ENCODE peak calls at places on chromosome 6, in ten cellular contexts. H is lower leg skin; X is HFF-Myc; E is activated B cell treated with CpG ODN at 0.5 μM for 24 hours; V is CD8-positive, alpha-beta T cell; O is neural crest cell; T is keratinocyte; F is HL-60; Q is natural killer cell; U is A549. A is an unnamed sample.

GRCh38 chr6:79543886-79544285 is 6.7 kb upstream of the LCA5 start:
- DNase-seq in H (no peak), X (no peak), E (no peak), V (no peak), O (no peak), T (no peak), F (no peak), Q (no peak), U (no peak), A (no peak)

GRCh38 chr6:137873273-137873762 is 6.3 kb downstream of the TNFAIP3 start:
- DNase-seq in H (peak), X (peak), E (peak), V (peak), O (no peak), T (no peak), F (peak), Q (no peak), U (peak), A (peak)

GRCh38 chr6:31729979-31730630 is 1.0 kb upstream of the DDAH2 start:
- DNase-seq in H (peak), X (peak), E (peak), V (peak), O (peak), T (no peak), F (peak), Q (peak), U (peak), A (peak)

GRCh38 chr6:88008821-88009220 is 38.8 kb upstream of the SPACA1 start:
- DNase-seq in H (no peak), X (no peak), E (no peak), V (no peak), O (no peak), T (no peak), F (no peak), Q (no peak), U (peak), A (no peak)

GRCh38 chr6:155880905-155881304 is 425.3 kb upstream of the NOX3 start:
- DNase-seq in H (peak), X (no peak), E (no peak), V (no peak), O (no peak), T (no peak), F (no peak), Q (no peak), U (no peak), A (no peak)

GRCh38 chr6:32842690-32843089 is 1.2 kb downstream of the PSMB8 start:
- DNase-seq in H (no peak), X (no peak), E (no peak), V (no peak), O (no peak), T (no peak), F (no peak), Q (no peak), U (no peak), A (no peak)

GRCh38 chr6:138157986-138158638 is 3.6 kb upstream of the ARFGEF3 start:
- DNase-seq in H (no peak), X (no peak), E (no peak), V (no peak), O (no peak), T (no peak), F (no peak), Q (no peak), U (no peak), A (no peak)

GRCh38 chr6:82118150-82118562 is 129.4 kb downstream of the IBTK start:
- DNase-seq in H (no peak), X (no peak), E (no peak), V (no peak), O (no peak), T (no peak), F (peak), Q (no peak), U (no peak), A (no peak)

GRCh38 chr6:25173232-25173631 is 105.9 kb upstream of the CARMIL1 start:
- DNase-seq in H (no peak), X (no peak), E (no peak), V (no peak), O (no peak), T (no peak), F (no peak), Q (no peak), U (no peak), A (no peak)

GRCh38 chr6:138194221-138194620 is 24.1 kb downstream of the PBOV1 start:
- DNase-seq in H (no peak), X (no peak), E (no peak), V (no peak), O (no peak), T (no peak), F (no peak), Q (no peak), U (no peak), A (no peak)

GRCh38 chr6:146948790-146949342 is 255.4 kb upstream of the STXBP5 start:
- DNase-seq in H (no peak), X (no peak), E (no peak), V (no peak), O (no peak), T (no peak), F (no peak), Q (no peak), U (no peak), A (no peak)

GRCh38 chr6:50990750-50991446 is 172.2 kb downstream of the TFAP2B start:
- DNase-seq in H (no peak), X (no peak), E (no peak), V (no peak), O (no peak), T (no peak), F (no peak), Q (no peak), U (peak), A (no peak)

GRCh38 chr6:132122176-132122575 is 171.0 kb upstream of the CCN2 start:
- DNase-seq in H (no peak), X (no peak), E (no peak), V (no peak), O (no peak), T (no peak), F (no peak), Q (no peak), U (no peak), A (no peak)

GRCh38 chr6:89237158-89237557 is 20.0 kb upstream of the GABRR1 start:
- DNase-seq in H (no peak), X (no peak), E (no peak), V (no peak), O (no peak), T (no peak), F (no peak), Q (no peak), U (no peak), A (no peak)

GRCh38 chr6:147579667-147580066 is 71.2 kb downstream of the SAMD5 start:
- DNase-seq in H (no peak), X (no peak), E (no peak), V (no peak), O (no peak), T (no peak), F (no peak), Q (no peak), U (no peak), A (no peak)

GRCh38 chr6:53573299-53573698 is 28.4 kb upstream of the GCLC start:
- DNase-seq in H (no peak), X (no peak), E (no peak), V (no peak), O (no peak), T (no peak), F (no peak), Q (no peak), U (no peak), A (no peak)

GRCh38 chr6:133973109-133973971 is 20.3 kb downstream of the TBPL1 start:
- DNase-seq in H (no peak), X (no peak), E (no peak), V (no peak), O (no peak), T (no peak), F (no peak), Q (no peak), U (peak), A (no peak)

GRCh38 chr6:82783587-82784253 is 281.9 kb downstream of the UBE3D start:
- DNase-seq in H (no peak), X (no peak), E (no peak), V (no peak), O (no peak), T (no peak), F (no peak), Q (no peak), U (peak), A (no peak)

GRCh38 chr6:44649365-44650025 is 262.0 kb downstream of the CDC5L start:
- DNase-seq in H (peak), X (no peak), E (no peak), V (no peak), O (no peak), T (no peak), F (no peak), Q (no peak), U (no peak), A (no peak)

GRCh38 chr6:138817799-138818198 is 21.9 kb downstream of the ECT2L start:
- DNase-seq in H (peak), X (peak), E (no peak), V (no peak), O (no peak), T (peak), F (no peak), Q (no peak), U (no peak), A (no peak)

GRCh38 chr6:127606131-127606562 is 29.2 kb downstream of the C6orf58 start:
- DNase-seq in H (no peak), X (peak), E (no peak), V (peak), O (no peak), T (no peak), F (no peak), Q (no peak), U (peak), A (no peak)

GRCh38 chr6:130966581-130966980 is 96.5 kb downstream of the EPB41L2 start:
- DNase-seq in H (no peak), X (no peak), E (no peak), V (no peak), O (no peak), T (no peak), F (no peak), Q (no peak), U (no peak), A (no peak)

GRCh38 chr6:34065470-34066283 is 80.2 kb downstream of the GRM4 start:
- DNase-seq in H (no peak), X (no peak), E (no peak), V (no peak), O (no peak), T (no peak), F (no peak), Q (no peak), U (no peak), A (no peak)

GRCh38 chr6:91144161-91144560 is 557.3 kb upstream of the MAP3K7 start:
- DNase-seq in H (no peak), X (no peak), E (no peak), V (no peak), O (no peak), T (no peak), F (no peak), Q (no peak), U (no peak), A (no peak)

GRCh38 chr6:45637611-45638257 is 260.0 kb upstream of the SUPT3H start:
- DNase-seq in H (no peak), X (peak), E (no peak), V (no peak), O (no peak), T (no peak), F (no peak), Q (no peak), U (no peak), A (no peak)

GRCh38 chr6:146955570-146955969 is 248.6 kb upstream of the STXBP5 start:
- DNase-seq in H (no peak), X (no peak), E (no peak), V (no peak), O (no peak), T (no peak), F (no peak), Q (no peak), U (no peak), A (no peak)

GRCh38 chr6:31768717-31769257 is 6.3 kb downstream of the SAPCD1 start:
- DNase-seq in H (no peak), X (no peak), E (no peak), V (no peak), O (no peak), T (no peak), F (peak), Q (no peak), U (no peak), A (peak)

GRCh38 chr6:156816505-156816904 is 39.3 kb downstream of the ARID1B start:
- DNase-seq in H (peak), X (no peak), E (no peak), V (no peak), O (no peak), T (no peak), F (peak), Q (no peak), U (no peak), A (no peak)

GRCh38 chr6:36788768-36789167 is 50.5 kb downstream of the CPNE5 start:
- DNase-seq in H (no peak), X (no peak), E (no peak), V (no peak), O (no peak), T (no peak), F (no peak), Q (no peak), U (no peak), A (no peak)

GRCh38 chr6:16118825-16119224 is 10.1 kb upstream of the MYLIP start:
- DNase-seq in H (no peak), X (no peak), E (no peak), V (no peak), O (no peak), T (no peak), F (no peak), Q (no peak), U (no peak), A (no peak)

GRCh38 chr6:132683543-132683942 is 24.6 kb upstream of the TAAR1 start:
- DNase-seq in H (no peak), X (peak), E (no peak), V (no peak), O (no peak), T (peak), F (no peak), Q (no peak), U (no peak), A (no peak)

GRCh38 chr6:20092071-20092566 is 120.2 kb downstream of the MBOAT1 start:
- DNase-seq in H (no peak), X (peak), E (no peak), V (no peak), O (no peak), T (no peak), F (peak), Q (no peak), U (peak), A (no peak)

GRCh38 chr6:148348335-148348734 is 5.7 kb downstream of the SASH1 start:
- DNase-seq in H (no peak), X (no peak), E (no peak), V (no peak), O (no peak), T (no peak), F (no peak), Q (no peak), U (no peak), A (no peak)

GRCh38 chr6:109186012-109186411 is 90.7 kb downstream of the CEP57L1 start:
- DNase-seq in H (no peak), X (no peak), E (no peak), V (no peak), O (no peak), T (no peak), F (no peak), Q (no peak), U (no peak), A (no peak)

GRCh38 chr6:167450631-167451030 is 125.7 kb downstream of the TTLL2 start:
- DNase-seq in H (no peak), X (no peak), E (no peak), V (no peak), O (no peak), T (no peak), F (no peak), Q (no peak), U (no peak), A (no peak)

GRCh38 chr6:167455371-167455770 is 130.5 kb downstream of the TTLL2 start:
- DNase-seq in H (no peak), X (no peak), E (no peak), V (no peak), O (no peak), T (no peak), F (no peak), Q (no peak), U (no peak), A (no peak)

GRCh38 chr6:167452338-167453081 is 127.6 kb downstream of the TTLL2 start:
- DNase-seq in H (no peak), X (no peak), E (no peak), V (no peak), O (no peak), T (no peak), F (no peak), Q (no peak), U (no peak), A (no peak)

GRCh38 chr6:167454003-167454402 is 129.1 kb downstream of the TTLL2 start:
- DNase-seq in H (no peak), X (no peak), E (no peak), V (no peak), O (no peak), T (no peak), F (no peak), Q (no peak), U (no peak), A (no peak)

GRCh38 chr6:167453082-167453446 is 128.2 kb downstream of the TTLL2 start:
- DNase-seq in H (no peak), X (no peak), E (no peak), V (no peak), O (no peak), T (no peak), F (no peak), Q (no peak), U (no peak), A (no peak)
- TF ChIP-seq CTCF in H (no peak), X (no peak), E (no peak), V (no peak), O (no peak), T (no peak), F (no peak), Q (no peak), U (no peak), A (no peak)

DNA sequence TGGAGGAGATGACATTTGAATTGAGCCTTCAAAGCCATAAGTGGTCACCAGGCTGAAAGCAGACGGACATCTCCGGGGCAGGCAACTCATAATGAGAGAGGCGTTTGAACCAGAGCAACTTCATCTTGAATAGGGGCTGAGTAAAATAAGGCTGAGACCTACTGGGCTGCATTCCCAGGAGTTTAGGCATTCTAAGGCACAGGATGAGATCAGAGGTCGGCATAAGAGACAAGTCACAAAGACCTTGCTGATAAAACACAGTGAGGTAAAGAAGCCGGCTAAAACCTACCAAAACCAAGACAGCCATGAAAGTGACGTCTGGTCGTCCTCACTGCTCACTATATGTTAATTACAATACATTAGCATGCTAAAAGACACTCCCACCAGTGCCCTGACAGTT is 194.8 kb upstream of the SOX4 start:
- DNase-seq in H (no peak), X (no peak), E (no peak), V (no peak), O (no peak), T (no peak), F (no peak), Q (no peak), U (no peak), A (no peak)
- TF ChIP-seq CTCF in H (no peak), X (no peak), E (no peak), V (no peak), O (no peak), T (no peak), F (no peak), Q (no peak), U (no peak), A (no peak)

GRCh38 chr6:169490830-169491229 is 211.0 kb downstream of the WDR27 start:
- DNase-seq in H (no peak), X (no peak), E (no peak), V (no peak), O (no peak), T (no peak), F (no peak), Q (no peak), U (no peak), A (no peak)

GRCh38 chr6:169490409-169490708 is 211.5 kb downstream of the WDR27 start:
- DNase-seq in H (no peak), X (no peak), E (no peak), V (no peak), O (no peak), T (no peak), F (no peak), Q (no peak), U (no peak), A (no peak)

GRCh38 chr6:169491482-169491881 is 210.3 kb downstream of the WDR27 start:
- DNase-seq in H (no peak), X (no peak), E (no peak), V (no peak), O (no peak), T (no peak), F (no peak), Q (no peak), U (no peak), A (no peak)

GRCh38 chr6:169489642-169490408 is 212.0 kb downstream of the WDR27 start:
- DNase-seq in H (peak), X (peak), E (no peak), V (no peak), O (no peak), T (no peak), F (no peak), Q (no peak), U (no peak), A (no peak)

DNA sequence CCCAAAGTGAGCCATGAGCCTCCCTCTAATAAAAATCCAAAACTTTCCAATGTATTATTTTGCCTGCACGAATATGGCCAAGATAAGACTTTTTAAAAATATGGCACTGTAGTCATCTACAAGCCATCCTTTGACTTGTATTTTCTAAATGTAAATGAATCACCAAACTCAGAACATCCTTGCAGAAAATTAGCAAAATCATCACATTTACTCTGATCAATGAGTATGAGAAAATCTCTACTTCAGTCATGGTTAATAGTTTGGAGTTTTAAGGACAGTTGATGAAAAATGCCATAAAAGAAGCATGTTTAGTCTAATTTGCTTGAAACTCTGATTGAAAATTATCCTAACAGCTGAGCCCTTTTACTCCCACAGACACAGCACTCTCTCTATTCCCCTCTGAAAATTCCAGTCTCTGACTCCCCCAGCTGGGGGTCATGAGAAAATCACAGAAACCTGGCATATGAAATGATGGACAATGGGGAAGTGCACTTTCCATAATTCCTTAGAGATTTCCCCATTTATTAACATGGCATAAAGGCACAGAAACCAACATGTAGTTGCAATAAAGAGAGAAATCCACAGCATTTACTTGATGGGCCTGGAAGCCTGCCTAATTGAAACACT is 214.1 kb downstream of the WDR27 start:
- DNase-seq in H (no peak), X (no peak), E (no peak), V (no peak), O (no peak), T (no peak), F (no peak), Q (no peak), U (no peak), A (no peak)
- TF ChIP-seq CTCF in H (no peak), X (peak), E (no peak), V (no peak), O (no peak), T (no peak), F (no peak), Q (no peak), U (no peak), A (no peak)

GRCh38 chr6:141675957-141676356 is 456.8 kb upstream of the GJE1 start:
- DNase-seq in H (no peak), X (no peak), E (no peak), V (no peak), O (no peak), T (no peak), F (no peak), Q (no peak), U (peak), A (no peak)
- TF ChIP-seq CTCF in H (no peak), X (no peak), E (no peak), V (no peak), O (peak), T (no peak), F (no peak), Q (no peak), U (peak), A (no peak)

GRCh38 chr6:30447237-30447636 is 42.1 kb upstream of the HLA-E start:
- DNase-seq in H (no peak), X (no peak), E (no peak), V (no peak), O (no peak), T (no peak), F (no peak), Q (no peak), U (peak), A (no peak)
- TF ChIP-seq CTCF in H (no peak), X (peak), E (no peak), V (no peak), O (peak), T (peak), F (no peak), Q (no peak), U (no peak), A (no peak)

GRCh38 chr6:56995347-56995746 is 40.4 kb downstream of the BEND6 start:
- DNase-seq in H (no peak), X (no peak), E (no peak), V (no peak), O (no peak), T (no peak), F (no peak), Q (no peak), U (peak), A (no peak)
- TF ChIP-seq CTCF in H (no peak), X (peak), E (no peak), V (no peak), O (no peak), T (peak), F (no peak), Q (no peak), U (no peak), A (no peak)

GRCh38 chr6:135884136-135884535 is 32.6 kb downstream of the PDE7B start:
- DNase-seq in H (no peak), X (no peak), E (no peak), V (no peak), O (no peak), T (no peak), F (no peak), Q (no peak), U (no peak), A (no peak)
- TF ChIP-seq CTCF in H (no peak), X (no peak), E (no peak), V (no peak), O (no peak), T (no peak), F (no peak), Q (no peak), U (no peak), A (no peak)

GRCh38 chr6:41901882-41902519 is 6.8 kb upstream of the USP49 start:
- DNase-seq in H (no peak), X (no peak), E (no peak), V (peak), O (no peak), T (no peak), F (peak), Q (peak), U (peak), A (no peak)
- TF ChIP-seq CTCF in H (no peak), X (peak), E (no peak), V (peak), O (peak), T (peak), F (no peak), Q (peak), U (peak), A (peak)

A was measured in CD14-positive monocyte.